ENCODE peak calls at places on chromosomes 3 and 15, in four cellular contexts. B is fibroblast of lung, T is WTC11, I is GM23338. L is an unnamed sample.

GRCh38 chr15:40930430-40931299 is 1.5 kb downstream of the DLL4 start:
- DNase-seq in I (peak; percentile 92), B (no peak), T (peak; percentile 89), L (peak; percentile 81)

GRCh38 chr15:97521894-97522293 is 438.6 kb upstream of the ARRDC4 start:
- DNase-seq in T (peak; percentile 11), B (no peak), I (no peak), L (no peak)

GRCh38 chr15:67969892-67970291 is 84.2 kb upstream of the PIAS1 start:
- DNase-seq in T (no peak), B (no peak), I (no peak), L (no peak)

GRCh38 chr3:61250784-61251173 is 473 bp downstream of the FHIT start:
- DNase-seq in I (peak; percentile 40), T (peak; percentile 17), B (peak; percentile 6), L (peak; percentile 14)

GRCh38 chr3:161700998-161701397 is 204.4 kb downstream of the OTOL1 start:
- DNase-seq in I (peak; percentile 69), B (no peak), T (peak; percentile 43), L (no peak)

GRCh38 chr3:195739561-195740111 is 18.9 kb downstream of the MUC20 start:
- DNase-seq in I (no peak), B (no peak), T (no peak), L (no peak)

GRCh38 chr3:122928396-122929187 is 99.0 kb downstream of the SEMA5B start:
- DNase-seq in B (no peak), I (no peak), T (no peak), L (no peak)

GRCh38 chr15:69082041-69082502 is 67.6 kb downstream of the NOX5 start:
- DNase-seq in I (no peak), T (no peak), B (peak; percentile 91), L (no peak)

GRCh38 chr3:119034256-119035013 is at the start of gene IGSF11:
- DNase-seq in T (peak; percentile 76), B (peak; percentile 26), I (peak; percentile 92), L (peak; percentile 81)

GRCh38 chr3:60177726-60178125 is 1073.5 kb downstream of the FHIT start:
- DNase-seq in I (no peak), T (no peak), B (no peak), L (no peak)

GRCh38 chr15:89492934-89493631 is 3.3 kb downstream of the RHCG start:
- DNase-seq in I (no peak), B (no peak), T (no peak), L (no peak)

GRCh38 chr3:116444819-116445290 is 432 bp downstream of the LSAMP start:
- DNase-seq in I (peak; percentile 52), B (no peak), T (peak; percentile 30), L (no peak)

GRCh38 chr3:177402533-177402932 is 205.3 kb upstream of the TBL1XR1 start:
- DNase-seq in B (no peak), T (no peak), I (peak; percentile 8), L (no peak)

GRCh38 chr15:98085003-98085639 is 124.6 kb downstream of the ARRDC4 start:
- DNase-seq in B (peak; percentile 84), T (no peak), I (peak; percentile 80), L (no peak)

GRCh38 chr15:65666257-65666656 is 44.5 kb downstream of the SLC24A1 start:
- DNase-seq in T (no peak), I (no peak), B (peak; percentile 68), L (no peak)

GRCh38 chr3:37957185-37957936 is 33.2 kb upstream of the VILL start:
- DNase-seq in B (no peak), T (no peak), I (no peak), L (no peak)

GRCh38 chr3:97952280-97952679 is 20.0 kb downstream of the RIOX2 start:
- DNase-seq in T (no peak), B (peak; percentile 92), I (no peak), L (no peak)

DNA sequence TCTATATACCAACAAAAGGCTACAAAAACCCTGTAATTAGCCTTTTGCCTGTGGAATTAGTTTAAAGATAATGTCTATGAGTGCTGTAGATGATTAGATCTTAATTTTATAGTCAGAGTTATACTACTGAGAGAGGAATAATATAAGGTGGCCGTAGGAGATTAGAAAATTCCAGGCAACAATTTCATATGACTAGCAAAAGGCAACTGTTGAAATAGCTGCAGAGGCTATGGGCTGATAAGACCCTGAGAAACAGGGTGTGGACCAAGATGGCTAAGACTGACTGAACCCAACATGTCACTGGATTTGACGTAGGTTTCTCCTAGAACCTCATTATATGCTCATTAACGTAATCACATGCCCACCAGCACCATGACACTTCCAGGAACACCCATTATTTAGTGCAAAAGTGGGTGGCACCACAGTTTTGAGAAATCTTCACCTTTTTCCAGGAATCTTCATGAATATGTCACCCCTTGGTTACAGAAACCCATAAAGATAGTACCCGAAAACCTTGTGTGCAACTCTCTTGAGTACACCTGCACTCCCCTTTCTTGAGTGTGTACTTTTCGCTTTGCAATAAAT is 29.1 kb upstream of the SCG3 start:
- DNase-seq in B (no peak), I (no peak), T (no peak), L (no peak)
- TF ChIP-seq CTCF in B (no peak), I (no peak), T (no peak), L (no peak)

GRCh38 chr3:50303038-50303815 is at the start of gene HYAL1:
- DNase-seq in I (peak; percentile 89), B (no peak), T (peak; percentile 91), L (no peak)
- TF ChIP-seq CTCF in I (peak; percentile 68), B (peak; percentile 17), T (no peak), L (peak; percentile 23)

GRCh38 chr3:39724233-39724846 is 85.1 kb upstream of the MYRIP start:
- DNase-seq in B (no peak), I (peak; percentile 42), T (no peak), L (no peak)
- TF ChIP-seq CTCF in B (no peak), I (peak; percentile 73), T (no peak), L (peak; percentile 26)

GRCh38 chr3:169966951-169967915 is 626 bp downstream of the SEC62 start:
- DNase-seq in T (peak; percentile 66), I (peak; percentile 72), B (peak; percentile 66), L (peak; percentile 52)
- TF ChIP-seq CTCF in T (no peak), I (no peak), B (no peak), L (no peak)

DNA sequence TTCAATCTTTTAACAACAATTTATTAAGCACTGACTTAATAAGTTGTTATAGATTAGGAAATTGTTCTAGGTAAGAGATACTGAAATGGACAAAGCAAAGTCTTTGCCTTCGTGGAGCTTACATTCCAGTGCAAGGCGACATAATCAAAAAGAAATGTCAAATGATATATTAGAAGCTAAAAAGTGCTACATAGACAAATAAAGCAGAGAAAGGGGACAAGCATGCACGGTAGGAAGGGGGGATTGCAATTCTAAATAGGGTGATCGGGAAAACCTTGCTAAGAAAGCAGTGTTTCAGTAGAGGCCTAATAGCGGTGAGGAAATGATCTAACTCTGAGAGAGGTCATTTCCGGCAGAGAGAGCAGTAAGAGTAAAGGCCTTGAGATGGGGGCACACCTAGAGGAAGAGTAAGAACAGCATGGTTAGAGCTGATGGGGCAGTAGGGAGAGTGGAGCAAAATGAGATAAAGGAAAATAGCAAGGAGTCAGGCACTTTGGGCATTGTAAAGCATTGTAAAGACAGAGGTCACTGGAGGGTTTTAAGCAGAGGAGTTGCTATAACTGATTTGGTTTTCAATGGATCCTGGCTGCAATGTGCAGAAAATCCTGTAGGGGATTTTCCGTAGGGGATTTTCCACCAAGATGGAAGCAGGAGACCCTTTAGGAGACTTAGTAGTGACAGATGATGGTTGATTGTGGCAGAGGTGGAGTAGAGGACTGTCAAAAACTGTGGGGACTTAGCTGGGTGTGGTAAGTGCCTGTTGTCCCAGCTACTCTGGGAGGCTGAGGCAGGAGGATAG is 71.7 kb upstream of the CFAP20DC start:
- DNase-seq in B (no peak), I (peak; percentile 42), T (no peak), L (no peak)
- TF ChIP-seq CTCF in B (no peak), I (no peak), T (peak; percentile 28), L (no peak)

GRCh38 chr3:65028024-65028423 is 340.2 kb upstream of the ADAMTS9 start:
- DNase-seq in T (no peak), I (peak; percentile 68), B (no peak), L (no peak)

GRCh38 chr3:65020780-65021179 is 333.0 kb upstream of the ADAMTS9 start:
- DNase-seq in B (no peak), T (no peak), I (no peak), L (no peak)

GRCh38 chr3:65026151-65026550 is 338.4 kb upstream of the ADAMTS9 start:
- DNase-seq in B (no peak), I (peak; percentile 44), T (no peak), L (no peak)

GRCh38 chr3:65027335-65027734 is 339.5 kb upstream of the ADAMTS9 start:
- DNase-seq in T (no peak), I (peak; percentile 17), B (no peak), L (no peak)

DNA sequence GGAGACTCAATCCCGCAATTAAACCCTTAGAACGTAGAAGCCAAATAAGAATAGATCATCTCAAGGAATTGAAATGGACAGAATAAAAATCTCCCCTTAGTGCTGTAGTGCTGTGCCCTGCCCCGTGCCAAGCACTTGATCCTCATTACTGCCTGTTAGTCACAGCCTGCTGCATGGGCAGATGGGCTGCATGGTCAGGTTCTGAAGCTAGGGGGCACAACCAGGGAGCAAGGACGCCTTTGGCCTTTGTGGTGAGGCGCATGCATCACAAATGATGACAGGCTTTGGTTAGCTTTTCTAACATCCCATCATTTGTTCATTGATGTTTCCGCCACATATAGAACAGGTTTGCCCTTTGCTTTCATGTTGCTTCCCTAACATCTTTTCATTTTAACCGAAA is 336.3 kb upstream of the ADAMTS9 start:
- DNase-seq in B (no peak), T (peak; percentile 45), I (peak; percentile 50), L (no peak)
- TF ChIP-seq CTCF in B (no peak), T (no peak), I (peak; percentile 74), L (no peak)

DNA sequence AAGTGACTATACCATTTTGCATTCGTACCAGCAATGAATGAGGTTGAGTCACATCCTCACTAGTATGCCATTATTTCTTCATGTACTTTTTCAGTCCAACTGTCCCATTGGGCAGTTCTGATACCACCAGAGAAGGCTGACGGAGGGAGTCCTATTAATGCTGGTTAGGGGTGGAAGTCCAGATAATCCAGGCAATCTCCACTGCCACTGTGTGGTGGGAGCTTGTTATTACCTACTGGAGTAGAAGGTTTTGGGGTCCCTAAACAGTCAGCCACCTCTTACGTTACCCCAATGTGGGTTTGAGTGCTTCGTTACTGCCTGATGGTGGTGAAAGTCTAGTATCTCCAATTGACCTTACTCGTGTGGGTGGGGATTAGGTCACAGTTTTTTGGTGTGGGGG is 210.8 kb downstream of the DOCK3 start:
- DNase-seq in T (peak; percentile 57), I (peak; percentile 80), B (no peak), L (no peak)
- TF ChIP-seq CTCF in T (peak; percentile 24), I (peak; percentile 87), B (no peak), L (peak; percentile 41)

DNA sequence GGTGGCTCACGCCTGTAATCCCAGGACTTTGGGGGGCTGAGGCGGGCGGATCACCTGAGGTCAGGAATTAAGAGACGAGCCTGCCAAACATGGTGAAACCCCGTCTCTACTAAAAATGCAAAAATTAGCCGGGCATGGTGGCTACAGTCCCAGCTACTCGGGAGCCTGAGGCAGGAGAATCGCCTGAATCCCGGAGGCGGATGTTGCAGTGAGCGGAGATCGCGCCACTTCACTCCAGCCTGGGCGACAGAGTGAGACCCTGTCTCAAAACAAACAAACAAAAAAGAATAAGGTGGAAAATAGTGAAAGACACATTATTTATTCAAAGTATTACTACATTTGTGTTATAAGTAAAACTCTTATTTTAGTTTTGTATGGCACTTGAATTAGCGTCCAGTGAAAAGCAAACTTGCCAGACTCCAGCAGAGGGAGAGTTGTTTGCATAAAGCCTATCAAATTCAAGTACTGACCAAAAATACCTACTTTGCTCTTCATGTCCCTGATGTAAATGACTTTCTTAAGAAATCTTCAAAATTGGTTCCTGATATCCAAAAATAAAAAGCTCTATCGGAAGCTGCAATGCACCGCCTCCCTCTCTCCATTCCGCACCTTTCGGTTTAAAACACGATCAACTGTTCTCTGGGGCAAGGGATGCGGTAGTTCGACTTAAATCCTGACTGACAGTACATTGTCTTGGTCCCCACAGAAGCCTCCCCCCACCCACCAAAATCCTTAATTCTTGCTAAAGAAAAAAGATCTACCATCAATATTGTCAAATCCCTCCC is 1.2 kb downstream of the TRPM7 start:
- DNase-seq in I (peak; percentile 20), B (peak; percentile 40), T (no peak), L (no peak)
- TF ChIP-seq CTCF in I (no peak), B (peak; percentile 26), T (no peak), L (no peak)

L was measured in progenitor cell of endocrine pancreas.